ENCODE peak calls at places on chromosome 10, in nine cellular contexts. S is AG04450, Y is cardiac muscle cell, P is sigmoid colon, M is mesothelial cell of epicardium, N is astrocyte of the spinal cord, B is MM.1S, G is glutamatergic neuron, Z is Calu3. W is an unnamed sample.

GRCh38 chr10:132336064-132336746 is 4.2 kb downstream of the LRRC27 start:
- DNase-seq in B (no peak), S (no peak), Z (no peak), Y (peak; percentile 34), N (no peak), G (no peak), P (peak; percentile 55), M (no peak), W (no peak)

GRCh38 chr10:75228278-75228677 is 7.5 kb downstream of the COMTD1 start:
- DNase-seq in B (no peak), Z (no peak), G (no peak), M (no peak), S (no peak), N (no peak), Y (no peak), P (peak; percentile 42), W (no peak)

GRCh38 chr10:78571916-78572315 is 496.9 kb upstream of the ZMIZ1 start:
- DNase-seq in M (no peak), P (peak; percentile 59), Y (no peak), Z (no peak), S (no peak), G (no peak), B (no peak), N (no peak), W (no peak)

GRCh38 chr10:128036011-128036615 is 90.1 kb downstream of the MKI67 start:
- DNase-seq in B (no peak), M (no peak), P (no peak), N (no peak), S (no peak), Y (no peak), G (no peak), Z (no peak), W (no peak)

GRCh38 chr10:110276603-110277002 is 28.1 kb downstream of the SMNDC1 start:
- DNase-seq in P (no peak), B (no peak), Y (no peak), G (no peak), S (no peak), Z (no peak), M (no peak), N (no peak), W (no peak)

GRCh38 chr10:11919271-11919670 is 96.1 kb downstream of the PROSER2 start:
- DNase-seq in S (no peak), N (no peak), Y (no peak), B (no peak), G (no peak), Z (no peak), P (no peak), M (no peak), W (no peak)

GRCh38 chr10:33136271-33136670 is 178.2 kb upstream of the ITGB1 start:
- DNase-seq in S (no peak), M (no peak), P (no peak), N (peak; percentile 75), Y (no peak), B (no peak), G (no peak), Z (peak; percentile 49), W (no peak)

GRCh38 chr10:6153845-6154244 is 48.9 kb upstream of the PFKFB3 start:
- DNase-seq in Z (no peak), S (no peak), N (no peak), G (no peak), M (no peak), P (no peak), B (no peak), Y (no peak), W (no peak)

GRCh38 chr10:8511026-8511425 is 456.5 kb downstream of the GATA3 start:
- DNase-seq in B (no peak), Z (no peak), N (no peak), P (no peak), S (no peak), Y (no peak), G (no peak), M (no peak), W (no peak)

GRCh38 chr10:108783897-108784296 is 1139.4 kb downstream of the XPNPEP1 start:
- DNase-seq in S (no peak), Z (peak; percentile 2), G (peak; percentile 24), Y (no peak), P (no peak), B (peak; percentile 76), N (peak; percentile 50), M (no peak), W (no peak)

GRCh38 chr10:4383683-4384082 is 442.3 kb upstream of the AKR1E2 start:
- DNase-seq in P (no peak), M (no peak), Z (no peak), B (no peak), Y (peak; percentile 18), S (no peak), G (no peak), N (no peak), W (no peak)

GRCh38 chr10:24825551-24825950 is 101.9 kb upstream of the ARHGAP21 start:
- DNase-seq in M (no peak), Y (no peak), P (no peak), S (peak; percentile 13), Z (no peak), N (peak; percentile 33), B (no peak), G (no peak), W (no peak)

GRCh38 chr10:92768104-92768503 is 78.3 kb downstream of the HHEX start:
- DNase-seq in B (no peak), P (no peak), S (no peak), N (no peak), Y (no peak), G (no peak), M (no peak), Z (no peak), W (no peak)
- TF ChIP-seq CTCF in B (no peak), P (no peak), S (no peak), N (no peak), Y (no peak), G (no peak), M (no peak), Z (no peak), W (no peak)

DNA sequence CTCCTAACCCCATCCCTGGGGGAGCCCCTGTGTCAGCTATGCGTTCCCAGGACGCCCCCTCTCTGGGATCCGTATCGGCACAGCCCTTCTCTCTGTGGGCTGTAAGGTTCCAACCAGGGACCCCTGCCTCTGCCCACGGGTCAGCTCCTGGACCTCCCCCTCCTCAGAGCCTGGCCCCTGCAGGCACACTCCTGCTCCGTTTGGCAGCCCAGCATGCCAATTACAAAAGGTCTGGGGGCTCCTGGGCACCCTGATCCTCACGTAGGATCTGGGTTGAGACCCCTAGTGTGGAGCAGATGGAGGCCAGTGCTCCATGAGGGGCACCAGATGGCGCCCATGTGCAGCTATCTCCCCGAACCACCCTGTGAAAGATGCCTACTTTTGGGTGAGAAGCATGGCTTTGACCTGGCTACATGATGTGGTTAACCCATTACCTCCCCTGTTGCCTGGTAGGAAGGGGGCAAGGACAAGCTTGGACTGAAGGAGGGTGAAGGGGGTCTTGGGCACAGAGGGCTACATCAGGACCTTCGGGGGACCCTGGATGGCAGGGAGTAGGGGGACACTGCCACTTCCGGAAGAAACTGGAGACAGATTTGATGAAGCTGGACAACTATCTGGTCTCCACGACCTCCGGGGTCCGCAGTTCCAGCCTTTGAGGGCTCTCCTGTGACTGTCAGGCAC is 9.0 kb downstream of the TACR2 start:
- DNase-seq in G (no peak), B (peak; percentile 45), Z (peak; percentile 44), S (no peak), N (no peak), M (no peak), P (no peak), Y (peak; percentile 54), W (no peak)
- TF ChIP-seq CTCF in G (no peak), B (peak; percentile 60), Z (peak; percentile 73), S (no peak), N (peak; percentile 27), M (no peak), P (no peak), Y (peak; percentile 24), W (peak; percentile 37)

GRCh38 chr10:119724630-119725549 is 960 bp upstream of the INPP5F start:
- DNase-seq in S (no peak), N (peak; percentile 42), Z (no peak), P (no peak), Y (peak; percentile 54), B (peak; percentile 44), G (no peak), M (no peak), W (no peak)

GRCh38 chr10:119726291-119727261 is 726 bp downstream of the INPP5F start:
- DNase-seq in S (no peak), G (peak; percentile 81), M (peak; percentile 49), P (peak; percentile 73), N (no peak), Z (peak; percentile 17), Y (peak; percentile 82), B (no peak), W (peak; percentile 71)

GRCh38 chr10:119723624-119724023 is 2.2 kb upstream of the INPP5F start:
- DNase-seq in B (no peak), S (no peak), G (no peak), Y (no peak), Z (no peak), M (no peak), N (no peak), P (no peak), W (no peak)

GRCh38 chr10:119723161-119723560 is 2.7 kb upstream of the INPP5F start:
- DNase-seq in M (no peak), P (no peak), B (no peak), S (no peak), N (no peak), Y (no peak), G (no peak), Z (no peak), W (no peak)

DNA sequence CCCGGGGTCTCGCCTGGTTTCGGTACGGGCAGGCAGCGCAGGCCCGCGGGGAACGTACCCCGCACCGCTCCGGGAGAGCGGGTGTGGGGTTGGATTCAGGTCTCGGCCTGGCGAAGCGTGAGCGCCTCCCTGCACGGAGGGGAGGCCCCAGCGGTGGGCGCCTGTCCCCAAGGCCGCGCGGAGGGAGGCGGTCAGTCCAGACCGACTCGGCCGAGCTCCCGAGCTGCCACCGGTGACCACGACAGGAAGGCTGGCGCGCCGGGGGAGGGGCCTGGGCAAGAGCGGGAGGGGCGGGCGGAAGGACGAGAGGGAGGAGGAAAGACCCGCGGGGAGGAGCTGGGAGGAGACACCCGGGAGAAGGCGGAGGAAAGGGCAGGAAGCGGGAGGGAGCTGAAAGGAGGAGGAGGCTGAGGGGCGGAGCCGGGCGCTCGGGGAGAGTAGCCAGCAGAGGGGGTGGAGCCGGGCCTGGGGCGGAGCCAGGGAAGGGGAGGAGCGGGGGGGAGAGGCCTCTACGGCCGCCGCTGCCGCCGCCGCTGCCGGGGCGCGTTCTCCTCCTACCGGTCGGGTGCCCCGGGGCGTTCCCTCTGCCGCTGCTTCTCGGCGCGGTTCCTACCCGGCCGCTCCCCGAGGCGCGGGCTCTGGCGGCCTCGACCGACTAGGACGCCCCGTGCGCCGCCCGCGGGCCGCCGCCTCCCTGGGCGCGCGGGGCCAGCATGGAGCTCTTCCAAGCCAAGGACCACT is at the start of gene INPP5F:
- DNase-seq in P (peak; percentile 100), B (peak; percentile 94), N (peak; percentile 98), S (peak; percentile 92), Z (peak; percentile 97), G (peak; percentile 100), M (peak; percentile 100), Y (peak; percentile 99), W (peak; percentile 99)
- TF ChIP-seq CTCF in P (no peak), B (peak; percentile 11), N (peak; percentile 29), S (peak; percentile 21), Z (no peak), G (no peak), M (no peak), Y (peak; percentile 10), W (peak; percentile 36)

DNA sequence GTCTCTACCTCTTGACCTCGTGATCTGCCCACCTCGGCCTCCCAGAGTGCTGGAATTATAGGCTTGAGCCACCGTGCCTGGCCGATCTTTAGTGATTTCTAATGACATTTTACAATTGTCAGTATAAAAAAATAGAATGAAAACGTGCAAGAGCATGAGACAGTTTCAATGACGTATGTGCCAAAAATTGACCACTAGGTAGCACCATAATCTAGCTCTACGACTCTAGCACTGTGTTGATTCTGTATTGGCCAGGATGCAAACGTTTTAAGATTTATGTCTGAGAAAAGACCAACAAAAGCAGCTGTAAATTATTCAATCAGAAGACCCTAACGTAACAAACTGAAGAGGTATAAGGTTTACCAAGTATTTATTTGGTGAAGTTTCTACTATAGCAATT is 25.4 kb upstream of the EXOC6 start:
- DNase-seq in N (peak; percentile 22), Z (no peak), M (no peak), S (no peak), Y (no peak), B (peak; percentile 23), P (no peak), G (no peak), W (no peak)
- TF ChIP-seq CTCF in N (no peak), Z (no peak), M (no peak), S (peak; percentile 26), Y (peak; percentile 17), B (peak; percentile 25), P (no peak), G (no peak), W (no peak)